ENCODE peak calls at places on chromosomes 6 and 20, in nine cellular contexts. X is nucleus accumbens; B is head of caudate nucleus; R is ovary; Y is left cardiac atrium; G is iris pigment epithelial cell; W is sigmoid colon; T is naive thymus-derived CD8-positive, alpha-beta T cell; A is AG04450. E is an unnamed sample.

GRCh38 chr6:71248306-71248705 is 40.3 kb upstream of the OGFRL1 start:
- DNase-seq in W (no peak), G (peak; percentile 93), A (peak; percentile 32), R (no peak), Y (no peak), T (no peak), B (no peak), X (no peak), E (no peak)

GRCh38 chr6:167306401-167306998 is 15.4 kb downstream of the UNC93A start:
- DNase-seq in G (peak; percentile 1), X (no peak), A (no peak), R (no peak), T (no peak), Y (no peak), B (no peak), W (no peak), E (no peak)

GRCh38 chr20:62733891-62734290 is 25.3 kb downstream of the NTSR1 start:
- DNase-seq in W (no peak), Y (no peak), A (no peak), G (no peak), R (no peak), T (no peak), X (no peak), B (no peak), E (no peak)

GRCh38 chr6:2809015-2809414 is 32.6 kb downstream of the SERPINB1 start:
- DNase-seq in Y (no peak), G (no peak), W (no peak), A (no peak), R (no peak), B (no peak), X (no peak), T (no peak), E (no peak)

GRCh38 chr6:1606533-1607235 is 3.0 kb upstream of the FOXC1 start:
- DNase-seq in G (no peak), R (no peak), B (no peak), W (no peak), X (no peak), Y (no peak), T (no peak), A (no peak), E (no peak)

GRCh38 chr20:43420192-43420591 is 37.5 kb upstream of the SRSF6 start:
- DNase-seq in T (no peak), G (no peak), W (no peak), Y (no peak), X (no peak), A (no peak), B (no peak), R (no peak), E (no peak)

GRCh38 chr6:154572592-154572991 is 62.1 kb upstream of the CNKSR3 start:
- DNase-seq in W (peak; percentile 69), R (no peak), A (no peak), X (no peak), Y (no peak), T (no peak), B (no peak), G (no peak), E (no peak)

GRCh38 chr6:137919837-137920304 is 52.8 kb downstream of the TNFAIP3 start:
- DNase-seq in T (no peak), B (no peak), Y (no peak), G (no peak), A (no peak), R (no peak), X (no peak), W (no peak), E (no peak)

GRCh38 chr20:15726416-15726815 is 846.8 kb downstream of the KIF16B start:
- DNase-seq in B (no peak), R (no peak), X (no peak), G (no peak), T (no peak), Y (no peak), W (no peak), A (no peak), E (no peak)

GRCh38 chr20:40636486-40636885 is 52.5 kb downstream of the MAFB start:
- DNase-seq in G (no peak), Y (no peak), T (no peak), R (no peak), W (no peak), X (no peak), A (no peak), B (no peak), E (no peak)

GRCh38 chr20:11989018-11989771 is 71.5 kb downstream of the BTBD3 start:
- DNase-seq in Y (no peak), G (no peak), X (no peak), T (no peak), B (no peak), A (no peak), W (no peak), R (no peak), E (no peak)

GRCh38 chr6:152981989-152982767 is 663 bp downstream of the FBXO5 start:
- DNase-seq in R (peak; percentile 71), G (no peak), A (no peak), T (no peak), Y (no peak), X (no peak), B (peak; percentile 7), W (peak; percentile 69), E (no peak)

GRCh38 chr20:44203161-44203560 is 7.4 kb downstream of the OSER1 start:
- DNase-seq in B (no peak), Y (no peak), R (no peak), A (no peak), G (no peak), X (no peak), W (no peak), T (no peak), E (no peak)

GRCh38 chr6:11367638-11368199 is 135.3 kb upstream of the NEDD9 start:
- DNase-seq in G (no peak), T (no peak), X (no peak), R (no peak), B (no peak), W (no peak), Y (no peak), A (no peak), E (no peak)

GRCh38 chr6:129766959-129767728 is 57.2 kb upstream of the ARHGAP18 start:
- DNase-seq in Y (no peak), R (no peak), W (peak; percentile 59), X (no peak), A (peak; percentile 55), T (peak; percentile 21), G (peak; percentile 77), B (peak; percentile 37), E (peak; percentile 13)

GRCh38 chr6:26556263-26557070 is 18.3 kb downstream of the HMGN4 start:
- DNase-seq in W (no peak), G (peak; percentile 94), T (peak; percentile 39), B (peak; percentile 56), A (peak; percentile 84), Y (no peak), R (peak; percentile 75), X (no peak), E (no peak)

GRCh38 chr6:42448391-42448790 is 3.3 kb downstream of the TRERF1 start:
- DNase-seq in B (no peak), A (no peak), X (no peak), G (no peak), R (no peak), T (no peak), Y (no peak), W (no peak), E (no peak)

GRCh38 chr20:43799150-43799711 is 72.4 kb upstream of the GTSF1L start:
- DNase-seq in A (no peak), B (no peak), G (peak; percentile 14), W (no peak), T (no peak), R (no peak), X (no peak), Y (no peak), E (no peak)

GRCh38 chr6:135995160-135995898 is 143.8 kb downstream of the PDE7B start:
- DNase-seq in W (no peak), B (no peak), G (peak; percentile 90), Y (no peak), X (no peak), T (no peak), A (peak; percentile 47), R (no peak), E (no peak)

GRCh38 chr6:79672631-79673065 is 41.5 kb downstream of the SH3BGRL2 start:
- DNase-seq in X (no peak), B (no peak), R (no peak), Y (no peak), T (peak; percentile 7), A (no peak), G (peak; percentile 66), W (no peak), E (no peak)

GRCh38 chr6:127366281-127367022 is 23.0 kb upstream of the ECHDC1 start:
- DNase-seq in X (no peak), A (peak; percentile 85), G (peak; percentile 99), B (no peak), W (peak; percentile 75), Y (peak; percentile 29), R (no peak), T (no peak), E (no peak)

GRCh38 chr20:49132995-49133451 is 55.1 kb downstream of the STAU1 start:
- DNase-seq in G (peak; percentile 70), R (peak; percentile 37), A (peak; percentile 50), T (peak; percentile 27), B (peak; percentile 53), W (no peak), X (no peak), Y (no peak), E (no peak)

GRCh38 chr6:4593891-4594445 is 182.2 kb upstream of the CDYL start:
- DNase-seq in A (no peak), B (no peak), W (no peak), G (peak; percentile 12), T (no peak), Y (no peak), R (no peak), X (no peak), E (no peak)

GRCh38 chr6:24856246-24856599 is 57.5 kb upstream of the ARMH2 start:
- DNase-seq in R (no peak), X (no peak), B (no peak), A (no peak), T (no peak), G (no peak), W (no peak), Y (no peak), E (no peak)

GRCh38 chr20:4026093-4026601 is 10.8 kb upstream of the RNF24 start:
- DNase-seq in G (peak; percentile 68), X (no peak), W (peak; percentile 73), B (peak; percentile 45), T (no peak), Y (no peak), R (no peak), A (peak; percentile 68), E (no peak)

GRCh38 chr6:29142349-29142748 is 28.4 kb upstream of the OR2J2 start:
- DNase-seq in T (no peak), R (no peak), A (no peak), G (no peak), B (no peak), X (no peak), W (no peak), Y (no peak), E (no peak)

GRCh38 chr6:141685416-141685815 is 447.3 kb upstream of the GJE1 start:
- DNase-seq in B (no peak), X (no peak), W (no peak), R (no peak), Y (no peak), G (peak; percentile 28), T (no peak), A (no peak), E (no peak)

GRCh38 chr20:6956574-6956973 is 189.1 kb downstream of the BMP2 start:
- DNase-seq in A (no peak), B (no peak), T (no peak), X (no peak), Y (no peak), G (peak; percentile 82), R (no peak), W (no peak), E (no peak)

GRCh38 chr20:41213150-41213820 is 75.9 kb downstream of the PLCG1 start:
- DNase-seq in B (no peak), A (no peak), G (peak; percentile 53), W (no peak), T (no peak), X (no peak), Y (no peak), R (no peak), E (no peak)

GRCh38 chr6:111817451-111818146 is 55.7 kb downstream of the FYN start:
- DNase-seq in W (no peak), A (no peak), Y (no peak), T (no peak), B (peak; percentile 82), G (no peak), R (no peak), X (no peak), E (peak; percentile 42)

GRCh38 chr6:119978274-119978889 is 628.8 kb upstream of the MAN1A1 start:
- DNase-seq in Y (no peak), A (no peak), T (no peak), X (no peak), B (no peak), W (no peak), G (peak; percentile 11), R (no peak), E (no peak)

E was measured in substantia nigra.